ENCODE peak calls at places on chromosome 5, in five cellular contexts. J, R, P, K and V are unnamed samples.

GRCh38 chr5:126656397-126657007 is 55.8 kb downstream of the PHAX start:
- DNase-seq in R (peak; percentile 1), P (no peak), J (no peak), K (peak; percentile 5), V (no peak)

GRCh38 chr5:14908195-14908594 is 36.6 kb upstream of the ANKH start:
- DNase-seq in J (no peak), R (no peak), P (no peak), K (no peak), V (peak; percentile 56)

GRCh38 chr5:180070726-180071417 is 687 bp downstream of the RNF130 start:
- DNase-seq in K (no peak), J (no peak), R (peak; percentile 36), P (no peak), V (no peak)

GRCh38 chr5:122815218-122815767 is 30.1 kb upstream of the SNX24 start:
- DNase-seq in P (no peak), J (no peak), R (no peak), K (no peak), V (no peak)

GRCh38 chr5:140262221-140262620 is 40.7 kb downstream of the PFDN1 start:
- DNase-seq in K (no peak), P (no peak), R (no peak), J (no peak), V (no peak)

GRCh38 chr5:133467712-133468463 is 144.5 kb downstream of the FSTL4 start:
- DNase-seq in P (no peak), R (no peak), K (no peak), J (no peak), V (no peak)

GRCh38 chr5:31854625-31855526 is 215.9 kb downstream of the PDZD2 start:
- DNase-seq in J (no peak), R (peak; percentile 59), K (peak; percentile 23), P (no peak), V (peak; percentile 19)

GRCh38 chr5:90675222-90675621 is 116.6 kb downstream of the ADGRV1 start:
- DNase-seq in J (no peak), P (no peak), R (no peak), K (no peak), V (no peak)

GRCh38 chr5:14870347-14871083 is 1.1 kb downstream of the ANKH start:
- DNase-seq in J (peak; percentile 6), P (peak; percentile 45), R (peak; percentile 16), K (peak; percentile 70), V (no peak)

GRCh38 chr5:111453747-111454146 is 58.6 kb downstream of the STARD4 start:
- DNase-seq in J (no peak), K (no peak), P (no peak), R (no peak), V (peak; percentile 50)

GRCh38 chr5:143265995-143266394 is 137.5 kb downstream of the NR3C1 start:
- DNase-seq in K (no peak), P (no peak), R (no peak), J (no peak), V (no peak)

GRCh38 chr5:17282283-17283120 is 65.1 kb downstream of the BASP1 start:
- DNase-seq in K (no peak), J (no peak), R (no peak), P (no peak), V (no peak)

GRCh38 chr5:141182248-141182647 is at the start of gene PCDHB16:
- DNase-seq in R (peak; percentile 35), J (no peak), P (no peak), K (no peak), V (no peak)

GRCh38 chr5:150283904-150284303 is 5.7 kb downstream of the CAMK2A start:
- DNase-seq in P (no peak), K (no peak), R (no peak), J (no peak), V (no peak)

GRCh38 chr5:145540375-145540774 is 294.8 kb downstream of the PRELID2 start:
- DNase-seq in K (no peak), R (no peak), P (no peak), J (no peak), V (no peak)

GRCh38 chr5:124301850-124302249 is 444.6 kb downstream of the ZNF608 start:
- DNase-seq in R (no peak), P (no peak), J (no peak), K (no peak), V (no peak)

GRCh38 chr5:80653497-80653896 is 955 bp upstream of the MSH3 start:
- DNase-seq in R (no peak), K (no peak), P (no peak), J (no peak), V (no peak)

GRCh38 chr5:4977421-4977820 is 162.7 kb upstream of the ADAMTS16 start:
- DNase-seq in J (no peak), P (no peak), K (no peak), R (no peak), V (no peak)

GRCh38 chr5:27217160-27217956 is 179.0 kb upstream of the CDH9 start:
- DNase-seq in K (no peak), R (no peak), J (no peak), P (no peak), V (no peak)

GRCh38 chr5:147234098-147234824 is 565 bp upstream of the STK32A start:
- DNase-seq in R (no peak), K (no peak), P (no peak), J (no peak), V (no peak)

GRCh38 chr5:66843065-66843464 is 246.9 kb downstream of the MAST4 start:
- DNase-seq in P (no peak), K (no peak), R (no peak), J (no peak), V (no peak)

GRCh38 chr5:10934789-10935355 is 173.8 kb upstream of the DAP start:
- DNase-seq in J (no peak), P (no peak), K (no peak), R (no peak), V (no peak)

GRCh38 chr5:90644132-90644531 is 85.5 kb downstream of the ADGRV1 start:
- DNase-seq in J (no peak), R (no peak), K (no peak), P (no peak), V (no peak)

GRCh38 chr5:61332369-61332745 is 299 bp downstream of the ZSWIM6 start:
- DNase-seq in P (no peak), K (peak; percentile 37), J (peak; percentile 24), R (no peak), V (no peak)

GRCh38 chr5:129496410-129496809 is 36.3 kb downstream of the ADAMTS19 start:
- DNase-seq in K (no peak), R (no peak), J (no peak), P (no peak), V (no peak)

GRCh38 chr5:106876665-106877194 is 794.0 kb downstream of the EFNA5 start:
- DNase-seq in K (no peak), P (no peak), R (no peak), J (no peak), V (no peak)

GRCh38 chr5:57102905-57103255 is 71.0 kb upstream of the GPBP1 start:
- DNase-seq in P (no peak), J (no peak), K (no peak), R (no peak), V (no peak)

GRCh38 chr5:135491552-135492318 is 39.6 kb upstream of the TIFAB start:
- DNase-seq in P (no peak), K (no peak), J (no peak), R (no peak), V (no peak)

GRCh38 chr5:112372543-112372942 is 46.5 kb downstream of the EPB41L4A start:
- DNase-seq in P (no peak), J (no peak), R (no peak), K (no peak), V (no peak)

GRCh38 chr5:60007724-60008123 is 114.2 kb upstream of the PDE4D start:
- DNase-seq in P (no peak), R (no peak), J (no peak), K (no peak), V (no peak)

GRCh38 chr5:154220625-154221024 is 30.1 kb downstream of the GALNT10 start:
- DNase-seq in P (no peak), J (no peak), R (no peak), K (no peak), V (peak; percentile 69)

GRCh38 chr5:111259636-111260035 is 35.5 kb downstream of the CAMK4 start:
- DNase-seq in P (no peak), K (no peak), J (no peak), R (no peak), V (no peak)